ENCODE peak calls at places on chromosomes 16 and 17, in ten cellular contexts. J, Z, W, V, X, R, A, F, L and B are unnamed samples.

GRCh38 chr16:63361032-63361624 is 1324.9 kb upstream of the CDH8 start:
- DNase-seq in J (peak; percentile 23), Z (no peak), W (no peak), V (peak; percentile 19), X (no peak), R (peak; percentile 75), A (peak; percentile 20), F (peak; percentile 73), L (peak; percentile 66), B (no peak)

GRCh38 chr17:31095239-31096105 is 695 bp downstream of the NF1 start:
- DNase-seq in J (peak; percentile 55), Z (peak; percentile 92), W (peak; percentile 36), V (peak; percentile 89), X (peak; percentile 53), R (peak; percentile 39), A (no peak), F (peak; percentile 37), L (peak; percentile 54), B (no peak)

GRCh38 chr17:75817571-75817970 is 26.6 kb downstream of the UNC13D start:
- DNase-seq in J (no peak), Z (no peak), W (no peak), V (no peak), X (no peak), R (no peak), A (no peak), F (no peak), L (no peak), B (no peak)

GRCh38 chr17:45221081-45221996 is at the start of gene FMNL1:
- DNase-seq in J (peak; percentile 53), Z (peak; percentile 86), W (peak; percentile 73), V (peak; percentile 47), X (peak; percentile 77), R (no peak), A (no peak), F (no peak), L (no peak), B (peak; percentile 73)

GRCh38 chr16:75256871-75257343 is 5.5 kb upstream of the BCAR1 start:
- DNase-seq in J (no peak), Z (peak; percentile 83), W (no peak), V (peak; percentile 90), X (no peak), R (peak; percentile 47), A (no peak), F (peak; percentile 63), L (peak; percentile 68), B (no peak)

GRCh38 chr17:21689604-21690003 is 2.7 kb upstream of the KCNJ18 start:
- DNase-seq in J (no peak), Z (peak; percentile 55), W (no peak), V (no peak), X (peak; percentile 50), R (peak; percentile 93), A (peak; percentile 42), F (peak; percentile 88), L (peak; percentile 95), B (no peak)

GRCh38 chr16:57029161-57030160 is 40.1 kb downstream of the NLRC5 start:
- DNase-seq in J (no peak), Z (no peak), W (peak; percentile 53), V (no peak), X (no peak), R (peak; percentile 31), A (no peak), F (no peak), L (peak; percentile 53), B (no peak)

GRCh38 chr16:10510279-10510678 is 70.1 kb downstream of the EMP2 start:
- DNase-seq in J (no peak), Z (no peak), W (no peak), V (no peak), X (no peak), R (no peak), A (no peak), F (no peak), L (no peak), B (no peak)

GRCh38 chr17:37729905-37730304 is 15.0 kb downstream of the HNF1B start:
- DNase-seq in J (peak; percentile 49), Z (no peak), W (no peak), V (no peak), X (no peak), R (no peak), A (no peak), F (no peak), L (no peak), B (no peak)

GRCh38 chr17:37726248-37726647 is 18.6 kb downstream of the HNF1B start:
- DNase-seq in J (no peak), Z (no peak), W (no peak), V (no peak), X (no peak), R (no peak), A (no peak), F (no peak), L (no peak), B (no peak)

GRCh38 chr17:37725021-37725585 is 19.8 kb downstream of the HNF1B start:
- DNase-seq in J (no peak), Z (no peak), W (no peak), V (peak; percentile 72), X (no peak), R (no peak), A (no peak), F (no peak), L (no peak), B (no peak)

GRCh38 chr17:37725601-37726146 is 19.2 kb downstream of the HNF1B start:
- DNase-seq in J (no peak), Z (no peak), W (no peak), V (peak; percentile 78), X (no peak), R (no peak), A (no peak), F (no peak), L (no peak), B (no peak)

DNA sequence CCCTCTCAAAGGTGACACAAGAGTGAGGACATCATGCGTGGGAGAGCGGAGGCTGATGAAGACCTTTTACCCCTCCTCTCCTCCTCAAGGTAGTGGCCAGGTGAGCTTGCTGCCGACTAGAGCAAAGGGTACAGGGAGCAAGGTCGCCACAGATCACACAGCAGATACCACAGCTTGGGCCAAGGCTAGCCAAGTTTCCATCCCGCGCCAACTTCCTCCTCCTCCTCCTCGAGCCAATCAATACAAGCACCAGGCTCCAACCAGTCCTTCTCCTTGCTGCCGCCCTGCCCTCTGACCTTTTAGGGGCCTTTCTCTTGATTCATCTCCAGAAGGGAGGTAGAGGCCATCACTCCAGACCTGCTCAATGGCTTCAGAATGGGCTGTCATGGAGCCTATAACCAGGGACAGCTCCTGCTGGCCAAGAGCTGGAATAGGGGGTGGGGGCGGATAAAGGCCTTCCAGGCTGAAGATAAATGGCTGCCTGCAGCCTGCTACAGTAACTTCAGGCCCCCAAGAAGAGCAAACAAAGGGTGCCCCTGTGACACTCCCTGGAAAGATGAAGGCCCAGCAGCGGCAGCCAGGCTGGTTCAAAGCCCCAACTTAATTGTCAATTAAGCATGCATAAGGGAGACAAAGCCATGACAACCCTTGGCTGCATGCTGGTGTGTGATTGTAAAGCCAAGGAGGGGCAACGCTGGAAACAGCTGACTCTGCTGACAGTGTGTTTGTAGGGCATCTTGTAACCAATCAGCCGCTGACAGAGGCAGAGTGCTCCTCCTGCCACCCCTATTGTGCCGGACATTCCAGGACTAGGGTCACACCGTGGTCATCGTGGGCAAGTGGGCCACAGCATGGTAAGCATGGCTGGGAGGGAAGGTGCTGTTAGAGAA is 17.7 kb downstream of the HNF1B start:
- DNase-seq in J (peak; percentile 76), Z (no peak), W (no peak), V (no peak), X (no peak), R (no peak), A (no peak), F (no peak), L (no peak), B (no peak)
- TF ChIP-seq CTCF in J (no peak), Z (no peak), W (no peak), V (no peak), X (no peak), R (no peak), A (no peak), F (no peak), L (no peak), B (no peak)

DNA sequence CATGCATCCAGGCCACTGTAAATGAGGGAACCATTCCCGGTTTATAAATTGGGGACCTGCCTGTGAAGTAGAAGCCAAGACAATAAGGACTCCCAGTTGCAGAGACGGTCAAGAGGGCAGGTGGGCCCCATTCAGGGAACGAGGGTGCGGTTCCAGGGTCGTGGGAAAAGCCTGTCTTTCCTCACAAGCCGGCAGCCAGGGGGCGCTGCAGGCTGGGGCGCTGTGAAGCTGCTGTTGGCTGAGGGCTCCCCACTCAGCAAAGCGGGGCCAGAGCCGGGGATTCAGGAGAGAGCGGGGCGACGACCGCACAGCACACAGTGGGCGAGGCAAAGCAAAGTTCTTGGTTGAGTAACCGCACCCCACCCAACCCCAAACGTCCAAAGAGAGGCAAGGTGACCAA is 24.9 kb downstream of the CDRT15 start:
- DNase-seq in J (no peak), Z (peak; percentile 76), W (peak; percentile 53), V (peak; percentile 15), X (peak; percentile 51), R (no peak), A (no peak), F (no peak), L (no peak), B (no peak)
- TF ChIP-seq CTCF in J (no peak), Z (peak; percentile 46), W (peak; percentile 67), V (no peak), X (peak; percentile 49), R (peak; percentile 45), A (peak; percentile 32), F (peak; percentile 17), L (peak; percentile 38), B (peak; percentile 61)

GRCh38 chr16:30980434-30980833 is 4.6 kb upstream of the HSD3B7 start:
- DNase-seq in J (no peak), Z (no peak), W (no peak), V (no peak), X (no peak), R (no peak), A (no peak), F (no peak), L (no peak), B (no peak)

GRCh38 chr16:30980068-30980371 is 5.0 kb upstream of the HSD3B7 start:
- DNase-seq in J (no peak), Z (no peak), W (no peak), V (no peak), X (no peak), R (no peak), A (no peak), F (no peak), L (no peak), B (no peak)

GRCh38 chr16:30979170-30980067 is 5.6 kb upstream of the HSD3B7 start:
- DNase-seq in J (no peak), Z (no peak), W (no peak), V (no peak), X (no peak), R (no peak), A (no peak), F (no peak), L (no peak), B (no peak)

GRCh38 chr16:30976486-30976885 is 8.5 kb upstream of the HSD3B7 start:
- DNase-seq in J (no peak), Z (no peak), W (no peak), V (no peak), X (no peak), R (no peak), A (no peak), F (no peak), L (no peak), B (no peak)

DNA sequence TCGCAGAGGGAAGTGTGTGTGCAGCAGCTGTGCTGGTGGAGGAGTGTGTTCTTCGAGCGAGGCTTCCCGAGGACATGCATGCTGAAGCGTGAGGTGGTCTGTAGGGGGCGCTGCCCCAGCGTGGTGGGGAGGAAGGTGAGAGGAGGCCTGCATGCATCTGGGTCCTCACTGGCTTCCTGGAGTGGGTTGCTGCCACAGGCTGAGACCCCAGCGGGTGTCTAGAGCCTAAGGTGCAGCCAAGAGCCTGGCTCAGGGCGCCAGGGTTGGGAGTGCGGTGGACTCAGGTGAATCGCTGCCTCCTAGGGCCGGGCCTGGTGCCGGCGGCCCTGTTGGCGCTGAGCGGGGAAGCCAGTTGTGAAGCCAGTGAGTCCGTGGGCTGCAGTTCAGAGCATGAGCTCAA is 7.5 kb upstream of the HSD3B7 start:
- DNase-seq in J (no peak), Z (no peak), W (peak; percentile 45), V (peak; percentile 41), X (no peak), R (no peak), A (no peak), F (no peak), L (peak; percentile 31), B (no peak)
- TF ChIP-seq CTCF in J (no peak), Z (no peak), W (no peak), V (peak; percentile 83), X (peak; percentile 16), R (peak; percentile 38), A (peak; percentile 30), F (peak; percentile 21), L (peak; percentile 42), B (peak; percentile 34)

GRCh38 chr16:79211581-79211980 is 389.0 kb downstream of the MAF start:
- DNase-seq in J (no peak), Z (peak; percentile 63), W (no peak), V (no peak), X (no peak), R (no peak), A (no peak), F (no peak), L (no peak), B (no peak)

GRCh38 chr16:79209308-79209707 is 391.2 kb downstream of the MAF start:
- DNase-seq in J (no peak), Z (no peak), W (no peak), V (no peak), X (no peak), R (no peak), A (no peak), F (no peak), L (no peak), B (no peak)

GRCh38 chr16:79210629-79211028 is 389.9 kb downstream of the MAF start:
- DNase-seq in J (no peak), Z (no peak), W (peak; percentile 47), V (no peak), X (no peak), R (no peak), A (no peak), F (no peak), L (no peak), B (no peak)

GRCh38 chr16:79213214-79213613 is 387.3 kb downstream of the MAF start:
- DNase-seq in J (peak; percentile 8), Z (no peak), W (no peak), V (no peak), X (no peak), R (no peak), A (no peak), F (no peak), L (no peak), B (peak; percentile 46)

GRCh38 chr16:79212114-79212791 is 388.3 kb downstream of the MAF start:
- DNase-seq in J (no peak), Z (no peak), W (no peak), V (peak; percentile 9), X (no peak), R (no peak), A (no peak), F (no peak), L (no peak), B (no peak)
- TF ChIP-seq CTCF in J (no peak), Z (no peak), W (no peak), V (no peak), X (no peak), R (no peak), A (no peak), F (no peak), L (no peak), B (no peak)